ENCODE peak calls at places on chromosomes 3 and 15, in nine cellular contexts. One of them, this sample, is unnamed.

GRCh38 chr15:31977812-31978662 is 52.3 kb upstream of the CHRNA7 start:
- DNase-seq in upper lobe of left lung: peak; percentile 45
- DNase-seq in left ventricle myocardium inferior: peak; percentile 53
- DNase-seq in GM04503: no peak
- DNase-seq in dorsolateral prefrontal cortex: no peak
- DNase-seq in GM03348: peak; percentile 85
- DNase-seq in foreskin fibroblast: peak; percentile 10
- DNase-seq in non-pigmented ciliary epithelial cell: no peak
- DNase-seq in kidney glomerular epithelial cell: peak; percentile 47
- DNase-seq in this sample: peak; percentile 27

GRCh38 chr15:77564933-77565332 is 67.8 kb downstream of the LINGO1 start:
- DNase-seq in upper lobe of left lung: no peak
- DNase-seq in left ventricle myocardium inferior: no peak
- DNase-seq in GM04503: no peak
- DNase-seq in dorsolateral prefrontal cortex: no peak
- DNase-seq in GM03348: no peak
- DNase-seq in foreskin fibroblast: no peak
- DNase-seq in non-pigmented ciliary epithelial cell: no peak
- DNase-seq in kidney glomerular epithelial cell: no peak
- DNase-seq in this sample: no peak

GRCh38 chr3:58824285-58824684 is 157.7 kb upstream of the FAM3D start:
- DNase-seq in upper lobe of left lung: peak; percentile 26
- DNase-seq in left ventricle myocardium inferior: peak; percentile 20
- DNase-seq in GM04503: no peak
- DNase-seq in dorsolateral prefrontal cortex: peak; percentile 57
- DNase-seq in GM03348: peak; percentile 63
- DNase-seq in foreskin fibroblast: peak; percentile 62
- DNase-seq in non-pigmented ciliary epithelial cell: peak; percentile 38
- DNase-seq in kidney glomerular epithelial cell: peak; percentile 69
- DNase-seq in this sample: no peak

GRCh38 chr3:194205675-194206133 is 69.8 kb downstream of the HES1 start:
- DNase-seq in upper lobe of left lung: peak; percentile 47
- DNase-seq in left ventricle myocardium inferior: no peak
- DNase-seq in GM04503: no peak
- DNase-seq in dorsolateral prefrontal cortex: no peak
- DNase-seq in GM03348: no peak
- DNase-seq in foreskin fibroblast: no peak
- DNase-seq in non-pigmented ciliary epithelial cell: no peak
- DNase-seq in kidney glomerular epithelial cell: no peak
- DNase-seq in this sample: no peak

GRCh38 chr3:45227131-45227819 is 1.2 kb upstream of the TMEM158 start:
- DNase-seq in upper lobe of left lung: no peak
- DNase-seq in left ventricle myocardium inferior: no peak
- DNase-seq in GM04503: no peak
- DNase-seq in dorsolateral prefrontal cortex: no peak
- DNase-seq in GM03348: no peak
- DNase-seq in foreskin fibroblast: no peak
- DNase-seq in non-pigmented ciliary epithelial cell: no peak
- DNase-seq in kidney glomerular epithelial cell: no peak
- DNase-seq in this sample: no peak

GRCh38 chr15:64354683-64355558 is 1.1 kb downstream of the CSNK1G1 start:
- DNase-seq in upper lobe of left lung: no peak
- DNase-seq in left ventricle myocardium inferior: no peak
- DNase-seq in GM04503: no peak
- DNase-seq in dorsolateral prefrontal cortex: no peak
- DNase-seq in GM03348: peak; percentile 21
- DNase-seq in foreskin fibroblast: no peak
- DNase-seq in non-pigmented ciliary epithelial cell: no peak
- DNase-seq in kidney glomerular epithelial cell: no peak
- DNase-seq in this sample: no peak

GRCh38 chr3:193813506-193813850 is 220.5 kb downstream of the OPA1 start:
- DNase-seq in upper lobe of left lung: no peak
- DNase-seq in left ventricle myocardium inferior: no peak
- DNase-seq in GM04503: no peak
- DNase-seq in dorsolateral prefrontal cortex: no peak
- DNase-seq in GM03348: no peak
- DNase-seq in foreskin fibroblast: no peak
- DNase-seq in non-pigmented ciliary epithelial cell: no peak
- DNase-seq in kidney glomerular epithelial cell: no peak
- DNase-seq in this sample: no peak

GRCh38 chr15:74025436-74025835 is 30.9 kb downstream of the PML start:
- DNase-seq in upper lobe of left lung: no peak
- DNase-seq in left ventricle myocardium inferior: no peak
- DNase-seq in GM04503: no peak
- DNase-seq in dorsolateral prefrontal cortex: no peak
- DNase-seq in GM03348: peak; percentile 42
- DNase-seq in foreskin fibroblast: peak; percentile 60
- DNase-seq in non-pigmented ciliary epithelial cell: no peak
- DNase-seq in kidney glomerular epithelial cell: no peak
- DNase-seq in this sample: no peak

GRCh38 chr15:78944669-78945407 is at the start of gene CTSH:
- DNase-seq in upper lobe of left lung: peak; percentile 90
- DNase-seq in left ventricle myocardium inferior: peak; percentile 83
- DNase-seq in GM04503: no peak
- DNase-seq in dorsolateral prefrontal cortex: peak; percentile 60
- DNase-seq in GM03348: peak; percentile 89
- DNase-seq in foreskin fibroblast: peak; percentile 20
- DNase-seq in non-pigmented ciliary epithelial cell: no peak
- DNase-seq in kidney glomerular epithelial cell: peak; percentile 57
- DNase-seq in this sample: no peak

GRCh38 chr3:43378066-43378935 is 92.0 kb downstream of the SNRK start:
- DNase-seq in upper lobe of left lung: peak; percentile 58
- DNase-seq in left ventricle myocardium inferior: no peak
- DNase-seq in GM04503: no peak
- DNase-seq in dorsolateral prefrontal cortex: no peak
- DNase-seq in GM03348: no peak
- DNase-seq in foreskin fibroblast: no peak
- DNase-seq in non-pigmented ciliary epithelial cell: no peak
- DNase-seq in kidney glomerular epithelial cell: peak; percentile 12
- DNase-seq in this sample: peak; percentile 33

GRCh38 chr15:58203537-58203936 is 65.4 kb downstream of the AQP9 start:
- DNase-seq in upper lobe of left lung: no peak
- DNase-seq in left ventricle myocardium inferior: no peak
- DNase-seq in GM04503: peak; percentile 97
- DNase-seq in dorsolateral prefrontal cortex: no peak
- DNase-seq in GM03348: peak; percentile 89
- DNase-seq in foreskin fibroblast: peak; percentile 98
- DNase-seq in non-pigmented ciliary epithelial cell: peak; percentile 83
- DNase-seq in kidney glomerular epithelial cell: no peak
- DNase-seq in this sample: no peak

GRCh38 chr3:188817103-188817919 is 354.5 kb upstream of the TPRG1 start:
- DNase-seq in upper lobe of left lung: peak; percentile 31
- DNase-seq in left ventricle myocardium inferior: no peak
- DNase-seq in GM04503: no peak
- DNase-seq in dorsolateral prefrontal cortex: no peak
- DNase-seq in GM03348: no peak
- DNase-seq in foreskin fibroblast: no peak
- DNase-seq in non-pigmented ciliary epithelial cell: no peak
- DNase-seq in kidney glomerular epithelial cell: no peak
- DNase-seq in this sample: no peak

GRCh38 chr3:66379565-66379964 is 121.3 kb downstream of the LRIG1 start:
- DNase-seq in upper lobe of left lung: no peak
- DNase-seq in left ventricle myocardium inferior: no peak
- DNase-seq in GM04503: no peak
- DNase-seq in dorsolateral prefrontal cortex: no peak
- DNase-seq in GM03348: no peak
- DNase-seq in foreskin fibroblast: no peak
- DNase-seq in non-pigmented ciliary epithelial cell: no peak
- DNase-seq in kidney glomerular epithelial cell: no peak
- DNase-seq in this sample: no peak

GRCh38 chr15:90482124-90483011 is 47.4 kb upstream of the CRTC3 start:
- DNase-seq in upper lobe of left lung: no peak
- DNase-seq in left ventricle myocardium inferior: no peak
- DNase-seq in GM04503: no peak
- DNase-seq in dorsolateral prefrontal cortex: no peak
- DNase-seq in GM03348: peak; percentile 56
- DNase-seq in foreskin fibroblast: peak; percentile 30
- DNase-seq in non-pigmented ciliary epithelial cell: no peak
- DNase-seq in kidney glomerular epithelial cell: peak; percentile 25
- DNase-seq in this sample: no peak

GRCh38 chr15:58931985-58932384 is 1.5 kb downstream of the SLTM start:
- DNase-seq in upper lobe of left lung: peak; percentile 49
- DNase-seq in left ventricle myocardium inferior: no peak
- DNase-seq in GM04503: no peak
- DNase-seq in dorsolateral prefrontal cortex: no peak
- DNase-seq in GM03348: peak; percentile 35
- DNase-seq in foreskin fibroblast: peak; percentile 41
- DNase-seq in non-pigmented ciliary epithelial cell: no peak
- DNase-seq in kidney glomerular epithelial cell: peak; percentile 40
- DNase-seq in this sample: no peak

GRCh38 chr3:148262980-148263379 is 434.7 kb upstream of the AGTR1 start:
- DNase-seq in upper lobe of left lung: no peak
- DNase-seq in left ventricle myocardium inferior: no peak
- DNase-seq in GM04503: no peak
- DNase-seq in dorsolateral prefrontal cortex: no peak
- DNase-seq in GM03348: no peak
- DNase-seq in foreskin fibroblast: no peak
- DNase-seq in non-pigmented ciliary epithelial cell: no peak
- DNase-seq in kidney glomerular epithelial cell: no peak
- DNase-seq in this sample: no peak

GRCh38 chr3:112546216-112546759 is 15.5 kb downstream of the ATG3 start:
- DNase-seq in upper lobe of left lung: no peak
- DNase-seq in left ventricle myocardium inferior: no peak
- DNase-seq in GM04503: no peak
- DNase-seq in dorsolateral prefrontal cortex: no peak
- DNase-seq in GM03348: no peak
- DNase-seq in foreskin fibroblast: no peak
- DNase-seq in non-pigmented ciliary epithelial cell: no peak
- DNase-seq in kidney glomerular epithelial cell: no peak
- DNase-seq in this sample: no peak

GRCh38 chr3:28348286-28348636 is 260 bp upstream of the ZCWPW2 start:
- DNase-seq in upper lobe of left lung: no peak
- DNase-seq in left ventricle myocardium inferior: no peak
- DNase-seq in GM04503: peak; percentile 79
- DNase-seq in dorsolateral prefrontal cortex: no peak
- DNase-seq in GM03348: peak; percentile 88
- DNase-seq in foreskin fibroblast: peak; percentile 92
- DNase-seq in non-pigmented ciliary epithelial cell: peak; percentile 36
- DNase-seq in kidney glomerular epithelial cell: peak; percentile 82
- DNase-seq in this sample: no peak

GRCh38 chr15:70323111-70323851 is 225.6 kb upstream of the TLE3 start:
- DNase-seq in upper lobe of left lung: no peak
- DNase-seq in left ventricle myocardium inferior: peak; percentile 53
- DNase-seq in GM04503: peak; percentile 21
- DNase-seq in dorsolateral prefrontal cortex: no peak
- DNase-seq in GM03348: peak; percentile 80
- DNase-seq in foreskin fibroblast: no peak
- DNase-seq in non-pigmented ciliary epithelial cell: no peak
- DNase-seq in kidney glomerular epithelial cell: no peak
- DNase-seq in this sample: no peak

GRCh38 chr3:126014252-126014651 is 45.3 kb downstream of the ROPN1B start:
- DNase-seq in upper lobe of left lung: no peak
- DNase-seq in left ventricle myocardium inferior: no peak
- DNase-seq in GM04503: peak; percentile 46
- DNase-seq in dorsolateral prefrontal cortex: no peak
- DNase-seq in GM03348: peak; percentile 81
- DNase-seq in foreskin fibroblast: peak; percentile 54
- DNase-seq in non-pigmented ciliary epithelial cell: no peak
- DNase-seq in kidney glomerular epithelial cell: no peak
- DNase-seq in this sample: no peak

GRCh38 chr3:126528800-126529541 is 5.0 kb downstream of the CHST13 start:
- DNase-seq in upper lobe of left lung: no peak
- DNase-seq in left ventricle myocardium inferior: peak; percentile 37
- DNase-seq in GM04503: peak; percentile 15
- DNase-seq in dorsolateral prefrontal cortex: peak; percentile 21
- DNase-seq in GM03348: peak; percentile 41
- DNase-seq in foreskin fibroblast: peak; percentile 19
- DNase-seq in non-pigmented ciliary epithelial cell: no peak
- DNase-seq in kidney glomerular epithelial cell: peak; percentile 51
- DNase-seq in this sample: no peak